ENCODE peak calls at places on chromosomes 6 and 20, in eight cellular contexts. N, I, D, R, A, S, P and H are unnamed samples.

GRCh38 chr6:8180327-8181161 is 78.2 kb upstream of the EEF1E1 start:
- DNase-seq in I (no peak), A (no peak), P (no peak), S (no peak), N (peak; percentile 81), D (no peak), R (no peak), H (no peak)

GRCh38 chr6:42260424-42260888 is 42.8 kb upstream of the MRPS10 start:
- DNase-seq in D (peak; percentile 47), I (peak; percentile 40), S (peak; percentile 83), P (no peak), A (peak; percentile 27), R (no peak), N (no peak), H (no peak)

GRCh38 chr20:49610701-49611538 is 43.0 kb upstream of the PTGIS start:
- DNase-seq in S (peak; percentile 72), N (no peak), D (peak; percentile 65), P (peak; percentile 73), A (peak; percentile 62), I (peak; percentile 98), R (peak; percentile 86), H (peak; percentile 81)

GRCh38 chr20:11207749-11208502 is 534.1 kb upstream of the JAG1 start:
- DNase-seq in P (no peak), R (peak; percentile 67), I (peak; percentile 72), A (no peak), D (no peak), S (peak; percentile 86), N (peak; percentile 44), H (no peak)

GRCh38 chr20:63857751-63858392 is 3.4 kb upstream of the ABHD16B start:
- DNase-seq in N (no peak), S (no peak), I (no peak), D (no peak), R (no peak), A (peak; percentile 65), P (no peak), H (peak; percentile 59)

GRCh38 chr6:93567164-93567563 is 147.8 kb upstream of the EPHA7 start:
- DNase-seq in R (no peak), N (no peak), A (no peak), D (no peak), S (no peak), P (no peak), I (no peak), H (no peak)

GRCh38 chr6:144351741-144352140 is 66.6 kb downstream of the UTRN start:
- DNase-seq in R (no peak), S (no peak), N (no peak), P (no peak), A (no peak), D (no peak), I (no peak), H (peak; percentile 75)

GRCh38 chr6:155418017-155418749 is 37.5 kb downstream of the NOX3 start:
- DNase-seq in A (peak; percentile 47), D (peak; percentile 48), P (no peak), S (no peak), N (peak; percentile 65), I (no peak), R (no peak), H (peak; percentile 60)

GRCh38 chr6:162856885-162857284 is 129.1 kb downstream of the PACRG start:
- DNase-seq in I (peak; percentile 5), N (peak; percentile 60), A (peak; percentile 40), D (no peak), S (peak; percentile 29), R (no peak), P (peak; percentile 58), H (peak; percentile 66)

GRCh38 chr6:69005194-69005593 is 370.1 kb downstream of the ADGRB3 start:
- DNase-seq in N (no peak), I (no peak), S (no peak), D (no peak), P (no peak), A (no peak), R (no peak), H (no peak)

GRCh38 chr6:118668761-118669411 is 17.5 kb upstream of the CEP85L start:
- DNase-seq in P (no peak), S (no peak), A (no peak), R (no peak), N (peak; percentile 85), I (no peak), D (no peak), H (no peak)

GRCh38 chr6:43359381-43359780 is 10.1 kb downstream of the ZNF318 start:
- DNase-seq in A (no peak), I (no peak), S (no peak), N (peak; percentile 30), R (no peak), P (no peak), D (no peak), H (no peak)

GRCh38 chr6:108598316-108598863 is 37.7 kb downstream of the FOXO3 start:
- DNase-seq in N (peak; percentile 47), A (no peak), D (no peak), P (no peak), R (no peak), S (no peak), I (no peak), H (no peak)

GRCh38 chr6:154956771-154957522 is 38.2 kb upstream of the TIAM2 start:
- DNase-seq in D (no peak), R (no peak), P (no peak), A (no peak), S (no peak), N (no peak), I (no peak), H (no peak)

GRCh38 chr20:44467289-44467883 is 8.3 kb upstream of the TTPAL start:
- DNase-seq in D (peak; percentile 55), I (no peak), P (no peak), S (no peak), A (no peak), R (no peak), N (no peak), H (no peak)

GRCh38 chr20:18481596-18481995 is 14.4 kb downstream of the POLR3F start:
- DNase-seq in P (no peak), D (no peak), R (no peak), A (no peak), I (no peak), S (no peak), N (no peak), H (no peak)

GRCh38 chr20:36919715-36920333 is 31.7 kb downstream of the SAMHD1 start:
- DNase-seq in D (no peak), I (peak; percentile 50), A (no peak), S (peak; percentile 49), P (no peak), R (no peak), N (peak; percentile 74), H (no peak)

GRCh38 chr6:150016324-150017185 is 8.8 kb downstream of the RAET1L start:
- DNase-seq in D (peak; percentile 51), R (peak; percentile 67), P (no peak), N (peak; percentile 61), S (peak; percentile 65), A (peak; percentile 37), I (peak; percentile 53), H (peak; percentile 64)

GRCh38 chr20:24612799-24613775 is 143.7 kb downstream of the SYNDIG1 start:
- DNase-seq in P (no peak), R (no peak), I (no peak), S (no peak), N (peak; percentile 8), A (no peak), D (no peak), H (no peak)

GRCh38 chr20:16479666-16480065 is 93.6 kb downstream of the KIF16B start:
- DNase-seq in P (no peak), I (no peak), R (no peak), N (peak; percentile 28), A (no peak), D (no peak), S (no peak), H (no peak)

GRCh38 chr6:46219661-46220060 is 48.9 kb upstream of the ENPP5 start:
- DNase-seq in I (no peak), N (no peak), S (no peak), P (no peak), A (no peak), D (no peak), R (no peak), H (no peak)

GRCh38 chr6:96116674-96117073 is 100.9 kb downstream of the FUT9 start:
- DNase-seq in A (no peak), P (no peak), D (no peak), I (no peak), R (no peak), N (no peak), S (no peak), H (no peak)

GRCh38 chr6:110378552-110378951 is 20.4 kb upstream of the METTL24 start:
- DNase-seq in N (no peak), R (no peak), D (no peak), S (no peak), A (no peak), P (peak; percentile 27), I (no peak), H (no peak)

GRCh38 chr6:158752613-158753012 is 66.6 kb downstream of the EZR start:
- DNase-seq in R (peak; percentile 60), I (no peak), A (peak; percentile 58), S (no peak), P (no peak), N (no peak), D (no peak), H (peak; percentile 27)

GRCh38 chr20:35627121-35627520 is 11.5 kb downstream of the SPAG4 start:
- DNase-seq in R (no peak), A (no peak), S (no peak), N (no peak), I (no peak), P (no peak), D (no peak), H (no peak)

GRCh38 chr6:137811121-137811911 is 55.7 kb upstream of the TNFAIP3 start:
- DNase-seq in N (peak; percentile 96), P (no peak), S (peak; percentile 55), I (peak; percentile 76), D (peak; percentile 75), A (peak; percentile 31), R (peak; percentile 79), H (peak; percentile 88)
- TF ChIP-seq POLR2A in N (no peak), P (no peak), S (no peak), I (no peak), D (no peak), A (no peak), R (no peak), H (peak; percentile 17)

GRCh38 chr20:62368303-62368628 is 1.2 kb upstream of the LAMA5 start:
- DNase-seq in A (no peak), P (no peak), S (no peak), N (no peak), R (no peak), I (no peak), D (no peak), H (no peak)
- H3K27ac ChIP-seq in A (peak overlapping the region; percentile 92), P (no peak overlapping the region), S (peak overlapping the region; percentile 52), N (no peak overlapping the region), R (peak overlapping the region; percentile 82), I (peak overlapping the region; percentile 97), D (peak overlapping the region; percentile 84), H (peak overlapping the region; percentile 60)

GRCh38 chr6:12293234-12293930 is 3.2 kb downstream of the EDN1 start:
- DNase-seq in S (no peak), R (no peak), A (no peak), N (no peak), D (no peak), P (no peak), I (no peak), H (no peak)
- TF ChIP-seq POLR2A in S (no peak), R (no peak), A (no peak), N (no peak), D (no peak), P (no peak), I (no peak), H (no peak)

DNA sequence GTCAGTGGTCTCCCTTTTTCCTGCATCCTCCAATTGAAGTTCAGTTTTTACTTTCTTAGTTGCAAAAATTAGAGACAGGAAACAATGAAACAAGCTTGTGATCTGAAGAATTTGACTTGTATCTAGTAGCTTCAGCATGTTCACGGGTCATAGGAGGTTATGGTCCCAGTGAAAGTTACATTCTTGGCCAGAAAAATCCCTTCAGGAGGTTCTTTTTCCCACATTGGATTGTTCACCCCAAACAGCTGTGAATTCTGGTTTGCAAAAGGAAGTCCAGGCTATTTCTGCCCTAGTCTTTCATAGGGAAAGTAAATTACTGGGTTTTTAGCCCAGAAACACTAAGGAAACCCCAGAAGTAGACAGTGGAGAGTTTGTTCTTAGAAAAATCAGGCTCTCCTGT is 8.1 kb downstream of the ANKS1A start:
- DNase-seq in P (no peak), A (no peak), I (no peak), S (no peak), D (no peak), N (no peak), R (no peak), H (no peak)
- H3K27ac ChIP-seq in P (no peak overlapping the region), A (peak overlapping the region; percentile 33), I (no peak overlapping the region), S (no peak overlapping the region), D (no peak overlapping the region), N (no peak overlapping the region), R (no peak overlapping the region), H (peak overlapping the region; percentile 52)